ENCODE peak calls at places on chromosomes 5 and 9, in five cellular contexts. X is Peyer's patch; N is CD8-positive, alpha-beta T cell; A is PC-9; Z is uterus. V is an unnamed sample.

GRCh38 chr9:94632736-94633135 is 6.6 kb downstream of the FBP1 start:
- DNase-seq in X (no peak), N (no peak), A (no peak), Z (no peak), V (no peak)

GRCh38 chr9:33101104-33101951 is 24.9 kb upstream of the SMU1 start:
- DNase-seq in X (no peak), N (no peak), A (peak), Z (no peak), V (no peak)

GRCh38 chr5:36363101-36363500 is 61.4 kb upstream of the RANBP3L start:
- DNase-seq in X (no peak), N (no peak), A (no peak), Z (no peak), V (no peak)

GRCh38 chr5:1555808-1556681 is 32.3 kb upstream of the LPCAT1 start:
- DNase-seq in X (no peak), N (no peak), A (no peak), Z (peak), V (peak)

GRCh38 chr9:93576296-93577044 is at the start of gene PHF2:
- DNase-seq in X (no peak), N (no peak), A (no peak), Z (peak), V (peak)

GRCh38 chr9:124001865-124002525 is 9.6 kb upstream of the LHX2 start:
- DNase-seq in X (no peak), N (no peak), A (no peak), Z (no peak), V (no peak)

GRCh38 chr5:76930083-76930482 is 22.8 kb upstream of the CRHBP start:
- DNase-seq in X (no peak), N (no peak), A (no peak), Z (no peak), V (no peak)

GRCh38 chr9:28758971-28759370 is 1185.7 kb upstream of the C9orf72 start:
- DNase-seq in X (no peak), N (no peak), A (no peak), Z (no peak), V (no peak)

GRCh38 chr9:133428579-133429215 is 6.5 kb downstream of the ADAMTS13 start:
- DNase-seq in X (peak), N (no peak), A (no peak), Z (no peak), V (peak)

GRCh38 chr5:96538831-96539250 is 105.8 kb upstream of the PCSK1 start:
- DNase-seq in X (no peak), N (no peak), A (peak), Z (no peak), V (no peak)

GRCh38 chr5:169089343-169089742 is 211.6 kb downstream of the SLIT3 start:
- DNase-seq in X (no peak), N (no peak), A (no peak), Z (no peak), V (no peak)
- TF ChIP-seq CTCF in X (no peak), N (no peak), A (no peak), Z (no peak), V (no peak)

DNA sequence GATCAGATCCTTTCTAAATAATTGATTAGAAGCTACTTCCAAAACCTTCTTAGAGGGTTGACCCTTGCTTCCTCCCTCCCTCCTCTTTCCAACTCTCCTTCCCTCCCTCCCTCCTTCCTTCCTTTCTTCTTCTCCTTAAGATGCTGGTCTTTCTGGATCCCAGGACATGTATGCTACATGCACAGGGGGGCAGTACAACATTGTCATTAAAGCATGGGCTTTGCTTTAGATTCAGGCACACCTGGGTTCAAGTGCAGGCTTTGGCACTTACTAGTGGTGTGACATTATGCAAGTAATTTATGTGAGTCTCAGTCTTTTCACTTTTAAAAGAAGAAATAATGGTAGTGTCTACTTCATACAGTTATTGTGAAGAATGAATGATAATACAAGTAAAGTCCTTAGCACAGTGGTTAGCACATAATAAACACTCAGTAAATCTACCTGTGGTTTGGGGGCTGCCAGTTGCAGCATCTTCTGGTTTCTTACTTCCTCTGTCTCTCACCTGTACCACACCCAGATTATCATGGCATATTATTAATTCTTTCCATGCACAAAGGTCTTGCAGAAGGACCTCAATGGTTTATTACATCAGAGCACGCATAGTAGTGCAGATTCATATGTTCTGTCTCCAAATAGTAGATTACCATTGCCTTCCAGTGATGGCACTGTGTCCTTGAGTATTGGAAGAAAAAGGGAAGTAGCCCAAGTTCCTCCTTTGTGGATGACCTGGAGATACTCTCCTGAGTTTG is 154.1 kb downstream of the ARHGAP26 start:
- DNase-seq in X (no peak), N (no peak), A (no peak), Z (no peak), V (no peak)
- TF ChIP-seq CTCF in X (peak), N (no peak), A (peak), Z (no peak), V (peak)

DNA sequence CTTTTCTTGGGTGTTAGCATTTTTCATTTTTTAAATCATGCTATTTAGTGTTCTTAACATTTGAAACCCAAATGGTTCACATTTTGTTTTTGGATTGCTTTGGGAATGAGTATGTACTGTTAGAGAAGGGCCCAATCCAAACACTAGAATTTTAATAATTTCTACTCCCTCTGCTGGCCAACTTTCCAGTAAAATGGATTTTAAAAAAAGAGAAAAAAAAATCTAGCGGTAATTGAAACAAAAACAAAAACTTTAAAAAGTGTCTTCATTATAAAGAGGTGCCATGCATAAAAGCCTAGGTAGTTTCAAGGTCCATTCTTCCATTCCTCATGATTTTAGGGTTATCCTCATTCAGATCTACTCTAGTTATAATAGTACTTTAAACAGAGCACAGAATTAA is 32.1 kb upstream of the RICTOR start:
- DNase-seq in X (no peak), N (no peak), A (no peak), Z (no peak), V (no peak)
- TF ChIP-seq CTCF in X (no peak), N (peak), A (peak), Z (peak), V (no peak)

DNA sequence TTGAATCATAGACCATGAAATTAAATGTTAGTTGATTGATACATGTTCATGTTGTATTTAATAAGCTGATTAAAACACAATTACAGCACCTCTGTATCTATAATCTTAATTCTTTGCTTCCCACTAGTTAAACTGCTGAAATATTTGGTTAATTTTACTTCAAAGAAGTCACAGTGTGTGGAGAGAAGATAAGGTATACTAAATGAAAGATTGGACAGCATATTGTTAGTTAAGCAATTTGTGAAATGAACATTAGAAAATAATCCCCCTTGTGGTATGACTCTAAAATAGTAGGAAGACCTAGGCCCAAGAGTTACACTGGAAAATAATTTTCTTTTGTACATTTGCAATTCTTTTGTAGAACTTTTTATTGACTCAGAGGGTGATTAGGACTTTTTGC is 30.3 kb downstream of the MAN2A1 start:
- DNase-seq in X (no peak), N (no peak), A (no peak), Z (no peak), V (no peak)
- TF ChIP-seq CTCF in X (no peak), N (no peak), A (no peak), Z (no peak), V (no peak)